ENCODE peak calls at places on chromosomes 3 and 15, in nine cellular contexts. T, O, Q, K, N, E, X, L and Y are unnamed samples.

GRCh38 chr3:52277071-52277964 is 1.1 kb downstream of the WDR82 start:
- DNase-seq in O (peak; percentile 58), K (peak; percentile 49), Q (peak; percentile 87), T (peak; percentile 37), E (peak; percentile 78), N (peak; percentile 54), L (peak; percentile 60), X (peak; percentile 29), Y (no peak)

GRCh38 chr15:81002254-81003022 is 1.7 kb downstream of the TLNRD1 start:
- DNase-seq in N (no peak), O (no peak), L (no peak), E (peak; percentile 26), Q (no peak), K (no peak), T (peak; percentile 44), X (no peak), Y (no peak)

GRCh38 chr15:57859130-57859685 is 152.7 kb downstream of the POLR2M start:
- DNase-seq in T (no peak), N (no peak), K (no peak), L (no peak), E (no peak), O (no peak), X (no peak), Q (no peak), Y (no peak)

GRCh38 chr3:184164648-184165330 is 9.6 kb downstream of the DVL3 start:
- DNase-seq in Q (no peak), T (no peak), L (no peak), O (no peak), E (no peak), X (no peak), N (no peak), K (no peak), Y (no peak)

GRCh38 chr3:127065561-127066270 is 82.8 kb downstream of the PLXNA1 start:
- DNase-seq in X (no peak), N (no peak), K (no peak), O (no peak), Q (peak; percentile 42), E (no peak), L (peak; percentile 12), T (no peak), Y (no peak)

GRCh38 chr3:117238805-117239204 is 529.2 kb downstream of the TUSC7 start:
- DNase-seq in L (no peak), X (no peak), N (no peak), K (no peak), O (peak; percentile 7), T (peak; percentile 13), Q (no peak), E (no peak), Y (no peak)

GRCh38 chr3:32048487-32049174 is 57.8 kb upstream of the GPD1L start:
- DNase-seq in L (no peak), X (no peak), E (no peak), N (no peak), Q (no peak), T (no peak), O (no peak), K (no peak), Y (no peak)

GRCh38 chr3:33750216-33750558 is 32.1 kb upstream of the CLASP2 start:
- DNase-seq in T (no peak), K (no peak), E (peak; percentile 8), L (peak; percentile 8), N (no peak), X (no peak), Q (no peak), O (no peak), Y (no peak)

GRCh38 chr15:93035953-93036810 is 52.8 kb downstream of the RGMA start:
- DNase-seq in E (peak; percentile 62), K (no peak), L (peak; percentile 25), T (peak; percentile 46), Q (peak; percentile 63), N (peak; percentile 25), O (peak; percentile 46), X (no peak), Y (no peak)

GRCh38 chr3:108518895-108519294 is 8.5 kb upstream of the MYH15 start:
- DNase-seq in X (no peak), L (peak; percentile 12), O (no peak), K (no peak), E (peak; percentile 54), Q (no peak), N (no peak), T (no peak), Y (no peak)

GRCh38 chr3:31145062-31145461 is 250.6 kb upstream of the GADL1 start:
- DNase-seq in L (no peak), N (no peak), Q (no peak), O (no peak), T (no peak), E (no peak), X (no peak), K (no peak), Y (no peak)

GRCh38 chr15:67818464-67818863 is 6.8 kb upstream of the SKOR1 start:
- DNase-seq in Q (peak; percentile 32), X (no peak), T (peak; percentile 3), E (no peak), L (no peak), N (no peak), K (no peak), O (no peak), Y (no peak)

GRCh38 chr15:95291878-95292472 is 1038.5 kb upstream of the NR2F2 start:
- DNase-seq in K (no peak), E (peak; percentile 70), N (no peak), T (no peak), L (peak; percentile 47), O (no peak), Q (no peak), X (no peak), Y (no peak)

GRCh38 chr3:124829175-124829818 is 57.9 kb downstream of the ITGB5 start:
- DNase-seq in L (peak; percentile 66), X (no peak), Q (no peak), E (no peak), K (no peak), T (no peak), O (no peak), N (no peak), Y (no peak)

GRCh38 chr3:72397586-72397985 is 450.7 kb downstream of the SHQ1 start:
- DNase-seq in T (no peak), N (no peak), Q (no peak), L (no peak), O (no peak), K (no peak), X (no peak), E (no peak), Y (no peak)

GRCh38 chr3:87949189-87949878 is 109.5 kb downstream of the CGGBP1 start:
- DNase-seq in E (no peak), Q (no peak), K (no peak), T (no peak), X (no peak), O (no peak), N (no peak), L (no peak), Y (no peak)

GRCh38 chr3:104635872-104636580 is 730.7 kb upstream of the ALCAM start:
- DNase-seq in L (no peak), T (peak; percentile 29), K (no peak), Q (no peak), N (no peak), E (no peak), O (no peak), X (no peak), Y (no peak)
- TF ChIP-seq CTCF in L (no peak), T (no peak), K (no peak), Q (no peak), N (no peak), E (peak; percentile 23), O (no peak), X (no peak), Y (no peak)

GRCh38 chr3:119681279-119681678 is 4.1 kb upstream of the COX17 start:
- DNase-seq in T (no peak), O (no peak), E (peak; percentile 73), K (no peak), N (no peak), Q (no peak), X (no peak), L (peak; percentile 82), Y (no peak)
- TF ChIP-seq CTCF in T (peak; percentile 20), O (peak; percentile 36), E (peak; percentile 49), K (no peak), N (no peak), Q (peak; percentile 30), X (peak; percentile 57), L (peak; percentile 52), Y (peak; percentile 51)

DNA sequence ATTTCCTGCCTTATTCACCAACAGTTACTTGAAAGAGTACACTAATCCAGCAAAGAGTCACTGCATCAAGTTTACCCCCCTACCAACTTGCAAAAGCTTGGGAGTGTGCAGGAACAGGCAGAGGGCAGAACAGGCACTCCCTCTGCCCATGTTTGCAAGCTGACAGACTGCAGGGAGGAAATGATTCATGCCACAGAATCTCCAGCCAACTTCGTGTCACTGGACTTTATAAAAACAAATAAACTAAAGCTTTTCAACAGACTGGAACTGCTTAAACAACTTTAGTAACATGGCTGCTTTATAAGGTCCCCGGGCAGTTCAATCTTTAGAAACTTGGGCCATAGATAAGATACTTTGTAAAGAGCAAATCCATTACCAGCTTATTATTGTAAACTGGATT is 129.5 kb downstream of the THRB start:
- DNase-seq in E (peak; percentile 89), X (no peak), L (peak; percentile 84), Q (peak; percentile 90), O (no peak), N (no peak), K (peak; percentile 51), T (no peak), Y (peak; percentile 74)
- TF ChIP-seq CTCF in E (peak; percentile 30), X (no peak), L (no peak), Q (no peak), O (no peak), N (no peak), K (no peak), T (no peak), Y (peak; percentile 33)

GRCh38 chr15:73991260-73991659 is 835 bp downstream of the STOML1 start:
- DNase-seq in X (no peak), N (no peak), O (no peak), T (no peak), K (no peak), Q (peak; percentile 91), L (peak; percentile 93), E (no peak), Y (no peak)

GRCh38 chr15:73994419-73994883 is at the start of gene PML:
- DNase-seq in T (peak; percentile 97), O (peak; percentile 93), L (peak; percentile 92), K (peak; percentile 96), N (peak; percentile 81), E (peak; percentile 97), X (peak; percentile 85), Q (peak; percentile 99), Y (peak; percentile 79)

GRCh38 chr15:73993211-73993994 is 1.1 kb upstream of the PML start:
- DNase-seq in O (no peak), E (no peak), N (no peak), Q (no peak), T (no peak), X (no peak), L (no peak), K (no peak), Y (no peak)

GRCh38 chr15:73991726-73992593 is at the start of gene STOML1:
- DNase-seq in E (peak; percentile 95), L (peak; percentile 90), K (peak; percentile 88), O (peak; percentile 99), T (peak; percentile 97), X (peak; percentile 72), N (peak; percentile 91), Q (peak; percentile 94), Y (peak; percentile 82)

DNA sequence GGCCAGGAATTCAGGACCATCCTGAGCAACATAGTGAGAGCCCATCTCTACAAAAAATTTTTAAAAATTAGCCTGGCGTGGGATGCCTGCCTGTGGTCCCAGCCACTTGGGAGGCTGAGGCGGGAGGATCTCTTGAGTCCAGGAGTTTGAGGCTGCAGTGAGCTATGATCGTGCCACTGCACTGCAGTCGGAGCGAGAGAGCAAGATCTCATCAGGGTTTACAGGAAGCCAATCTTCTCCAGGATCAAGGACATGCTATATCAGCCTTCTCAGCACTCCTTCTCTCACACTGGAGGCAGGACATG is 451 bp upstream of the STOML1 start:
- DNase-seq in K (no peak), L (no peak), E (no peak), N (no peak), T (no peak), O (no peak), X (no peak), Q (no peak), Y (no peak)
- TF ChIP-seq CTCF in K (no peak), L (no peak), E (no peak), N (peak; percentile 9), T (no peak), O (peak; percentile 1), X (no peak), Q (no peak), Y (no peak)